ENCODE peak calls at places on chromosome 13, in nine cellular contexts. One of them, this sample, is unnamed.

GRCh38 chr13:25927363-25927762 is 124.5 kb downstream of the SHISA2 start:
- DNase-seq in dermis microvascular lymphatic vessel endothelial cell: no peak
- DNase-seq in iris pigment epithelial cell: no peak
- DNase-seq in fibroblast of lung: no peak
- DNase-seq in astrocyte of the cerebellum: no peak
- DNase-seq in ACHN: no peak
- DNase-seq in AG04449: no peak
- DNase-seq in naive B cell: no peak
- DNase-seq in GF-D8: no peak
- DNase-seq in this sample: no peak

GRCh38 chr13:110233181-110233641 is 73.7 kb downstream of the COL4A1 start:
- DNase-seq in dermis microvascular lymphatic vessel endothelial cell: peak; percentile 98
- DNase-seq in iris pigment epithelial cell: peak; percentile 89
- DNase-seq in fibroblast of lung: peak; percentile 65
- DNase-seq in astrocyte of the cerebellum: peak; percentile 33
- DNase-seq in ACHN: no peak
- DNase-seq in AG04449: no peak
- DNase-seq in naive B cell: no peak
- DNase-seq in GF-D8: no peak
- DNase-seq in this sample: no peak

GRCh38 chr13:99299545-99300341 is 7.5 kb downstream of the GPR183 start:
- DNase-seq in dermis microvascular lymphatic vessel endothelial cell: no peak
- DNase-seq in iris pigment epithelial cell: no peak
- DNase-seq in fibroblast of lung: no peak
- DNase-seq in astrocyte of the cerebellum: no peak
- DNase-seq in ACHN: no peak
- DNase-seq in AG04449: no peak
- DNase-seq in naive B cell: no peak
- DNase-seq in GF-D8: no peak
- DNase-seq in this sample: no peak

GRCh38 chr13:101424381-101425155 is 8.3 kb upstream of the NALCN start:
- DNase-seq in dermis microvascular lymphatic vessel endothelial cell: no peak
- DNase-seq in iris pigment epithelial cell: peak; percentile 37
- DNase-seq in fibroblast of lung: peak; percentile 33
- DNase-seq in astrocyte of the cerebellum: peak; percentile 34
- DNase-seq in ACHN: no peak
- DNase-seq in AG04449: no peak
- DNase-seq in naive B cell: no peak
- DNase-seq in GF-D8: no peak
- DNase-seq in this sample: no peak

GRCh38 chr13:31242342-31242741 is 42.6 kb downstream of the B3GLCT start:
- DNase-seq in dermis microvascular lymphatic vessel endothelial cell: no peak
- DNase-seq in iris pigment epithelial cell: no peak
- DNase-seq in fibroblast of lung: no peak
- DNase-seq in astrocyte of the cerebellum: no peak
- DNase-seq in ACHN: no peak
- DNase-seq in AG04449: no peak
- DNase-seq in naive B cell: no peak
- DNase-seq in GF-D8: no peak
- DNase-seq in this sample: no peak

GRCh38 chr13:78660130-78660857 is 1.3 kb upstream of the OBI1 start:
- DNase-seq in dermis microvascular lymphatic vessel endothelial cell: no peak
- DNase-seq in iris pigment epithelial cell: no peak
- DNase-seq in fibroblast of lung: peak; percentile 3
- DNase-seq in astrocyte of the cerebellum: no peak
- DNase-seq in ACHN: no peak
- DNase-seq in AG04449: no peak
- DNase-seq in naive B cell: peak; percentile 41
- DNase-seq in GF-D8: no peak
- DNase-seq in this sample: no peak

GRCh38 chr13:44815507-44816074 is 173.7 kb downstream of the NUFIP1 start:
- DNase-seq in dermis microvascular lymphatic vessel endothelial cell: no peak
- DNase-seq in iris pigment epithelial cell: peak; percentile 99
- DNase-seq in fibroblast of lung: peak; percentile 99
- DNase-seq in astrocyte of the cerebellum: peak; percentile 94
- DNase-seq in ACHN: peak; percentile 86
- DNase-seq in AG04449: peak; percentile 90
- DNase-seq in naive B cell: no peak
- DNase-seq in GF-D8: no peak
- DNase-seq in this sample: no peak

GRCh38 chr13:110391273-110391672 is 84.2 kb downstream of the COL4A2 start:
- DNase-seq in dermis microvascular lymphatic vessel endothelial cell: no peak
- DNase-seq in iris pigment epithelial cell: peak; percentile 77
- DNase-seq in fibroblast of lung: peak; percentile 81
- DNase-seq in astrocyte of the cerebellum: no peak
- DNase-seq in ACHN: no peak
- DNase-seq in AG04449: no peak
- DNase-seq in naive B cell: no peak
- DNase-seq in GF-D8: no peak
- DNase-seq in this sample: no peak

GRCh38 chr13:78121459-78122348 is 203.1 kb upstream of the EDNRB start:
- DNase-seq in dermis microvascular lymphatic vessel endothelial cell: peak; percentile 70
- DNase-seq in iris pigment epithelial cell: peak; percentile 64
- DNase-seq in fibroblast of lung: peak; percentile 49
- DNase-seq in astrocyte of the cerebellum: peak; percentile 42
- DNase-seq in ACHN: peak; percentile 57
- DNase-seq in AG04449: no peak
- DNase-seq in naive B cell: peak; percentile 18
- DNase-seq in GF-D8: peak; percentile 26
- DNase-seq in this sample: no peak

GRCh38 chr13:74191036-74191809 is 57.0 kb upstream of the KLF12 start:
- DNase-seq in dermis microvascular lymphatic vessel endothelial cell: no peak
- DNase-seq in iris pigment epithelial cell: peak; percentile 23
- DNase-seq in fibroblast of lung: peak; percentile 44
- DNase-seq in astrocyte of the cerebellum: no peak
- DNase-seq in ACHN: no peak
- DNase-seq in AG04449: no peak
- DNase-seq in naive B cell: no peak
- DNase-seq in GF-D8: no peak
- DNase-seq in this sample: no peak

GRCh38 chr13:96053003-96053703 is at the start of gene UGGT2:
- DNase-seq in dermis microvascular lymphatic vessel endothelial cell: peak; percentile 83
- DNase-seq in iris pigment epithelial cell: peak; percentile 94
- DNase-seq in fibroblast of lung: peak; percentile 93
- DNase-seq in astrocyte of the cerebellum: peak; percentile 83
- DNase-seq in ACHN: peak; percentile 93
- DNase-seq in AG04449: peak; percentile 57
- DNase-seq in naive B cell: no peak
- DNase-seq in GF-D8: no peak
- DNase-seq in this sample: no peak

GRCh38 chr13:113105032-113105993 is at the start of gene F7:
- DNase-seq in dermis microvascular lymphatic vessel endothelial cell: no peak
- DNase-seq in iris pigment epithelial cell: peak; percentile 10
- DNase-seq in fibroblast of lung: no peak
- DNase-seq in astrocyte of the cerebellum: no peak
- DNase-seq in ACHN: no peak
- DNase-seq in AG04449: no peak
- DNase-seq in naive B cell: no peak
- DNase-seq in GF-D8: no peak
- DNase-seq in this sample: no peak

GRCh38 chr13:20182231-20182846 is 10.4 kb downstream of the GJB2 start:
- DNase-seq in dermis microvascular lymphatic vessel endothelial cell: peak; percentile 61
- DNase-seq in iris pigment epithelial cell: peak; percentile 72
- DNase-seq in fibroblast of lung: peak; percentile 65
- DNase-seq in astrocyte of the cerebellum: peak; percentile 72
- DNase-seq in ACHN: peak; percentile 70
- DNase-seq in AG04449: peak; percentile 36
- DNase-seq in naive B cell: peak; percentile 60
- DNase-seq in GF-D8: peak; percentile 52
- DNase-seq in this sample: peak; percentile 78

GRCh38 chr13:48873598-48873997 is 102.1 kb upstream of the FNDC3A start:
- DNase-seq in dermis microvascular lymphatic vessel endothelial cell: no peak
- DNase-seq in iris pigment epithelial cell: peak; percentile 58
- DNase-seq in fibroblast of lung: peak; percentile 28
- DNase-seq in astrocyte of the cerebellum: no peak
- DNase-seq in ACHN: no peak
- DNase-seq in AG04449: no peak
- DNase-seq in naive B cell: no peak
- DNase-seq in GF-D8: no peak
- DNase-seq in this sample: no peak

This sample was measured in activated effector memory CD4-positive, alpha-beta T cell treated with anti-CD3 and anti-CD28 coated beads, Interleukin-2, amount 50 U/mL, for 16 hours.